ENCODE peak calls at places on chromosome 6, in eight cellular contexts. Y is body of pancreas; S is CD4-positive, alpha-beta T cell; M is fibroblast of mammary gland; W is cardiac fibroblast; R is GM23248; F is psoas muscle; U is epithelial cell of proximal tubule. Q is an unnamed sample.

GRCh38 chr6:166567107-166567506 is 19.4 kb downstream of the RAMACL start:
- DNase-seq in Y (no peak), S (no peak), M (peak; percentile 100), W (peak; percentile 98), R (peak; percentile 95), F (peak; percentile 80), U (peak; percentile 80), Q (peak; percentile 92)

GRCh38 chr6:66838764-66839163 is 1131.7 kb upstream of the EYS start:
- DNase-seq in Y (no peak), S (no peak), M (no peak), W (no peak), R (no peak), F (no peak), U (no peak), Q (no peak)

GRCh38 chr6:136341967-136342366 is 52.3 kb upstream of the BCLAF1 start:
- DNase-seq in Y (no peak), S (no peak), M (no peak), W (no peak), R (no peak), F (no peak), U (no peak), Q (no peak)

GRCh38 chr6:110217255-110217654 is 37.0 kb downstream of the CDC40 start:
- DNase-seq in Y (no peak), S (no peak), M (peak; percentile 17), W (peak; percentile 25), R (peak; percentile 60), F (no peak), U (peak; percentile 51), Q (peak; percentile 25)

GRCh38 chr6:45075246-45075645 is 252.9 kb upstream of the RUNX2 start:
- DNase-seq in Y (no peak), S (no peak), M (peak; percentile 99), W (peak; percentile 99), R (peak; percentile 95), F (no peak), U (peak; percentile 96), Q (peak; percentile 80)

GRCh38 chr6:144659202-144659731 is 374.1 kb downstream of the UTRN start:
- DNase-seq in Y (no peak), S (no peak), M (peak; percentile 54), W (peak; percentile 63), R (peak; percentile 39), F (no peak), U (peak; percentile 42), Q (peak; percentile 32)

GRCh38 chr6:84486526-84486925 is 259.1 kb upstream of the CEP162 start:
- DNase-seq in Y (no peak), S (no peak), M (no peak), W (no peak), R (no peak), F (no peak), U (no peak), Q (no peak)

GRCh38 chr6:136991614-136992013 is 53.2 kb downstream of the IL20RA start:
- DNase-seq in Y (no peak), S (no peak), M (no peak), W (no peak), R (no peak), F (no peak), U (no peak), Q (no peak)

GRCh38 chr6:1075444-1075843 is 236.5 kb upstream of the FOXQ1 start:
- DNase-seq in Y (no peak), S (no peak), M (no peak), W (no peak), R (no peak), F (no peak), U (no peak), Q (no peak)

GRCh38 chr6:169993861-169994481 is 242.5 kb downstream of the ERMARD start:
- DNase-seq in Y (no peak), S (no peak), M (no peak), W (no peak), R (no peak), F (no peak), U (no peak), Q (no peak)

GRCh38 chr6:16432075-16433032 is 194.0 kb downstream of the GMPR start:
- DNase-seq in Y (no peak), S (no peak), M (peak; percentile 35), W (peak; percentile 52), R (peak; percentile 45), F (no peak), U (no peak), Q (no peak)

GRCh38 chr6:41135062-41135832 is 18.9 kb downstream of the TREML1 start:
- DNase-seq in Y (no peak), S (no peak), M (no peak), W (no peak), R (no peak), F (no peak), U (no peak), Q (no peak)

GRCh38 chr6:93352604-93353003 is 66.8 kb downstream of the EPHA7 start:
- DNase-seq in Y (no peak), S (no peak), M (no peak), W (no peak), R (no peak), F (no peak), U (no peak), Q (no peak)